ENCODE peak calls at places on chromosomes 2 and 18, in four cellular contexts. Y, X, A and U are unnamed samples.

GRCh38 chr2:98815795-98816194 is 84.9 kb upstream of the MGAT4A start:
- DNase-seq in Y (no peak), X (no peak), A (no peak), U (no peak)

GRCh38 chr2:8036366-8036765 is 645.5 kb upstream of the ID2 start:
- DNase-seq in Y (no peak), X (no peak), A (no peak), U (no peak)

GRCh38 chr2:37164757-37165156 is 8.0 kb upstream of the EIF2AK2 start:
- DNase-seq in Y (no peak), X (no peak), A (no peak), U (no peak)

GRCh38 chr2:45585267-45585861 is 25.7 kb downstream of the SRBD1 start:
- DNase-seq in Y (peak), X (no peak), A (no peak), U (peak)

GRCh38 chr2:218924757-218925156 is 34.7 kb upstream of the CDK5R2 start:
- DNase-seq in Y (no peak), X (no peak), A (no peak), U (no peak)

GRCh38 chr2:11669454-11670291 is at the start of gene NTSR2:
- DNase-seq in Y (peak), X (peak), A (no peak), U (no peak)

GRCh38 chr2:3667151-3667631 is 9.2 kb downstream of the ALLC start:
- DNase-seq in Y (no peak), X (peak), A (peak), U (no peak)

GRCh38 chr2:104546537-104546936 is 307.4 kb upstream of the POU3F3 start:
- DNase-seq in Y (no peak), X (no peak), A (no peak), U (no peak)

GRCh38 chr2:240814946-240815760 is 4.9 kb downstream of the KIF1A start:
- DNase-seq in Y (no peak), X (no peak), A (no peak), U (no peak)

GRCh38 chr2:46813046-46813445 is 102.6 kb downstream of the MCFD2 start:
- DNase-seq in Y (no peak), X (no peak), A (no peak), U (no peak)

GRCh38 chr2:100818606-100819364 is 1.2 kb upstream of the NPAS2 start:
- DNase-seq in Y (no peak), X (peak), A (no peak), U (peak)

GRCh38 chr2:100819365-100820345 is at the start of gene NPAS2:
- DNase-seq in Y (no peak), X (peak), A (no peak), U (no peak)

GRCh38 chr2:100821913-100822260 is 1.9 kb downstream of the NPAS2 start:
- DNase-seq in Y (no peak), X (no peak), A (no peak), U (no peak)

GRCh38 chr2:100821255-100821912 is 1.4 kb downstream of the NPAS2 start:
- DNase-seq in Y (no peak), X (no peak), A (no peak), U (no peak)

GRCh38 chr2:100820346-100821254 is 661 bp downstream of the NPAS2 start:
- DNase-seq in Y (no peak), X (peak), A (no peak), U (no peak)
- TF ChIP-seq CEBPB in Y (no peak), X (no peak), A (no peak), U (no peak)

DNA sequence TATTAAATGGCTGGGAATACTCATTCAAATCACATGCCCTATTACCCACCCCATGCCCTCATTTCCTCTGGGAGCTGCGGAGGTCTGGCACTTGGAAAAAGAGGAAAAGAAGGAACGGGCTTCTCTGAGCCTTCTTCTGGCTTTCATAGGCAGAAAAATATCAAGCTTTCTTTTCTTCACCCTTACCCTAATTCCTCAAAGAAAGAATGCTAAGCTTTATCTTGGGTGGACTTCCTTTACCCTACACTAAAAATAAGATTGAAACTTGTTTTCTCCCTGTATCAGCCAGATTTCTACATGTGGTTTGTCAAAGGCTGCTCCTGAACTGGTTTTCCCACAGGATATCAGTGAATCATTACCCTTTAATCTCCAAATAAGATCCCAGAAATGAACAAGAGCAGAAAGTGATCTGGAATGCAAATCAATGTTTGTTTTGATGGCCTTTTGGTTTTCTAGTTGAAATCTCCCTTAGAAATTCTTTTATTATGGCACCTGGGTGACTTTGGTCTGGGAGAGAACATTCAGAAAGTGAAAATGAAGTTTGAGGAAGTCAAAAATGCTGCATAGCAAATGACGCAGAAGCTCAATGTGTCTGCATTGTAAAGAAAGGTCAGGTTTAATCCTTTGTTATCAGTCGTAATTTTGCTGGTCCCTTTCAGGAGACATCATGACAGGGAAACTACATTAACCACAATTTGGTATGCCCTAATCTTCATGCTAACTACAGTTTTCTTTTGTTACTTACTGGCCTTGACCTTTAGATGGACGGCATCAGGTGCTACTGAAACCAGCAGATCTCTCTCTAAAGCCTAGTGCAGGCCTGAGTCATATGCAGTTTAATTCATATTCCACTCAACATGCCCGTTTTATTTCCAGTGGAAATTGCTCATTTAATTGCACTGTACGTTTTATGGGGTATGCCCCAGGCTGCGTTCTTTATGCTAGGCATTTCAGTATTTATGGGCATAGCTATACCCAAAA is 46.6 kb upstream of the HNRNPA3 start:
- DNase-seq in Y (peak), X (no peak), A (peak), U (no peak)
- H3K4me3 ChIP-seq in Y (no peak), X (no peak), A (peak), U (peak)

DNA sequence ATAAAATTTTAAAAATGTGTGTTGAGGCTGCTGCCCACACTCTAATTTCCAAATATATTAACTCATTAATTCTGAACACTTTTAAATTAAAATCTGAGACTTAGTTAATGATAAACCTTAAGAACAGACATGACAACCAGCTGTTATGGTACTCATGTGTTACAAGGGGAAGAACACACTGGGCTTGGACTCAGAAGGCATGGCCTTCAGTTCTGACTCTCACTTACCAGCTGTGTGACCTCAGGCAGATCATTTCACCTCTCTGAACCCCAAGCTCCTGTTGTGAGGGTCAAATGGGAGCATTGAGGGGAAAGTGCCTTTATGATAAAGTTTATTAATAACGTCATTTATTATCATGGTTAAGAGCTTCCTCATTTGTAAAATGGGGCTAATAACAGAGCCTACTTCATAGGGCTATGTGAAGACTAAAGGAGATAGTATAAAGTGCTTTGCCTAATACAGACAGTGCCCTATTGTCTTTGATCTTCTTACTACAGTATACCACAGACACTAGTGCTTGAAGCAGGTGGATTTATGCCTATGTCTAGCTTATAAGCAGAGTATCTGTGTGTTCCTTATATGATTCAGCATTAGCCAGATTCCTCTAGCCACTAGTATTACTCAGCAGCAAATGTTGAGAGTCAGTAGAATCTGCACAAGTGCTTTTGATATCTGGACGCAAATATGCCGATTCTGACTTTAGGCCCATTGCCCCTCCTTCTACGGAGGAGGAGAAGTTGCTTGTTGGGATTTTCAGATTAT is 99.6 kb downstream of the SGPP2 start:
- DNase-seq in Y (no peak), X (no peak), A (no peak), U (no peak)
- TF ChIP-seq EGR1 in Y (no peak), X (no peak), A (no peak), U (no peak)

GRCh38 chr2:126700677-126701076 is 44.7 kb downstream of the GYPC start:
- DNase-seq in Y (peak), X (no peak), A (no peak), U (no peak)
- TF ChIP-seq CEBPB in Y (no peak), X (no peak), A (no peak), U (no peak)

DNA sequence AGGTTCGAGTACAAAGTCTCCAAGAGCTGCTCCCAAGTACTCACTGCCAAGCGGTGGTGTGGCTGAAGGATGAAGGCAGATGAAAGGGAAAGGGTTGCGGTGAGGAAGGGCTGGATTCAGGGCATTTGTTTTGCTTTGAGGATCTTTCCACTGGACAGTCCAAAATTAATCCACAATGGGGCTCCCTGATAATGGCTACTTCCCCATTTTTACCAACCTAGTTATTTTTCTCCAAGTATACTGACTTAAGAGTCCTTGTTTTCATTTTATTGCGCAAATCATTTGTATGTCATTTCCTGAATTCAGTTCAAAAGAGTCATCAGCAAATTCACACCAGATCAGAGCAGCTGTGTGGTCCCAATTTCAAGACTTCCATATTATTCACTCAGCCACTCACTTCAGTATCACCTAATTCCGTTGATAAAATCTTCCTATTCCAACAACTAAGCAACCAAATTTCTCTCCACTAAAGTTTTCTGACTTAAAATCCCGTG is 497 bp upstream of the SESTD1 start:
- DNase-seq in Y (no peak), X (no peak), A (no peak), U (no peak)
- H3K4me3 ChIP-seq in Y (peak), X (peak), A (peak), U (peak)

DNA sequence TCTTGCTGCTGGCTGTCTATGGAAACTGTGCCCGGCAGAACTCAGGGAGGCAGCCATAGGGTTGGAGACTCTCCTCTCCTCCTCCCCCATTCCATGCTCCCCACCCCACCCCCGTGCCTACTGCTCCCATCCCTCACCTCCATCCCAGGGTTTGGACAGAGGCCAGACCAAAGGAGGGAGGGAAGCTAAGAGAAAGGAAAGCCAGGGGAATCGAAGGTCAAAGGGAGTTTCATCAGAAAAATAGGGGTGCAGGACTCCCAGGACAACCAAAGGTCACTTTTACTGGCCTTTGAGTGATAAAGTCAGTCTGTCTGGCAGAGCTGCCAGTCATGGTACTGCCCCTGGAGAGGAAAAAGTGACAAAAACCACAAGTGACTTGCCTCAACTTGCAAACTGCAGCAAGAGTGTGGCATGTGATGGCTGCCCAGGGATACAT is 187.3 kb upstream of the CTAGE1 start:
- DNase-seq in Y (no peak), X (no peak), A (no peak), U (no peak)
- TF ChIP-seq EGR1 in Y (no peak), X (no peak), A (no peak), U (no peak)

DNA sequence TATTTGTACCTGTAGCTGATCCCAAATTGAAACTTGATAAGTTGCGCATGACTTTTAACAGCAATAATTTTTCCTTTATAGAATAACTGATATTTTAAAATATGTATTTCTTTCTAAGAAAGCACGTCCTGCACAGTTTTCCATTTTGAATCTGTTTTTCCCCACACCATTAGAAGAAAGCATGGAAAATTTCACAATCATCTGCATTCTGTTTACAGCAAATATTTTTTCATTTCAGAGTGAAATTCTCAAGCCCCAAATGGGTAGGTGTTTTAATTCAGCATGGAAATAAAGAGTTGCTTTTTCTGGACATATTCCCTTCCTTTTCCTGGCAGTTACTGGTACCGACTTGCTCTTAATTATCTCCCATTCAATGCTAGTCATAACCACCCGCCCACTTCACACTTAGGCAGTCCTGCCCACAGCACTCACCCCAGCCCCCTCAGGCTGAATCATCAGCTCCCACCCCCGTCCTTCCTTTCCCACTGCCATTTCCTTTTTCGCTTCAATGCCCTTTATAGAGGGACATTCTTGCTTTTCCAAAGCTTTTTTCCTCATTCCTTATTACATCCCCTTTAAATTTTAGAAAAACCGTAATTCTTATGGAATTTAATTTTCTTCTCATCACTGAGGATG is 89.2 kb upstream of the GLS start:
- DNase-seq in Y (peak), X (no peak), A (no peak), U (no peak)
- TF ChIP-seq CEBPB in Y (no peak), X (no peak), A (no peak), U (no peak)

DNA sequence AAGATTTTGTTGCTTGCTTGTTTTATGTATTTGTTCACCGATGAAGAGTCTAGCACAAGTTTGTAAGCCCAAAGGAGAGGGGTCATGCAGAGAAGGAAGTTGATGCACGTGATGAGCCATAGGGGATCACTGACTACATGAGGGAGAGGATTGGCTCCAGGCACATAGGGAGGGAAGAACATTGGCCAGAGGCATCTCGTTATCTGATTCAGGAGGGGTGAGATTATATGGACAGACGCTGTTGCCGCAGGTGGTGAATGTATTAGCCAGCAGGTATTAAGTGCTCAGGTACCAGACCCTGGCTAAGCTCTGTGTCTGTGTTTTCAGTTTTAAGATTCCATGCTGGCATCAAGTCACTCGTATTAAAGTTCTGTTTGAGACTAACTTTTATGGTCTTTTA is 91.8 kb upstream of the CHST9 start:
- DNase-seq in Y (no peak), X (no peak), A (no peak), U (no peak)
- H3K4me3 ChIP-seq in Y (no peak), X (no peak), A (no peak), U (no peak)

GRCh38 chr2:81195017-81195773 is 890.6 kb upstream of the LRRTM1 start:
- DNase-seq in Y (no peak), X (no peak), A (no peak), U (no peak)
- TF ChIP-seq EGR1 in Y (no peak), X (no peak), A (no peak), U (no peak)

GRCh38 chr2:190214434-190215194 is 105.0 kb downstream of the HIBCH start:
- DNase-seq in Y (no peak), X (no peak), A (no peak), U (no peak)
- TF ChIP-seq CEBPB in Y (no peak), X (no peak), A (no peak), U (no peak)